ENCODE peak calls at places on chromosomes 1 and 21, in ten cellular contexts. One of them, this sample, is unnamed.

GRCh38 chr1:103365860-103366569 is 159.5 kb upstream of the RNPC3 start:
- DNase-seq in fibroblast of pulmonary artery: no peak
- DNase-seq in omental fat pad: no peak
- DNase-seq in HFFc6: no peak
- DNase-seq in GM23338: no peak
- DNase-seq in brain microvascular endothelial cell: no peak
- DNase-seq in CD4-positive, alpha-beta T cell: no peak
- DNase-seq in body of pancreas: no peak
- DNase-seq in activated CD8-positive, alpha-beta T cell treated with anti-CD3 and anti-CD28 coated beads for 36 hours: no peak
- DNase-seq in colonic mucosa: no peak
- DNase-seq in this sample: no peak

GRCh38 chr1:56194911-56195310 is 384.5 kb downstream of the PLPP3 start:
- DNase-seq in brain microvascular endothelial cell: no peak
- DNase-seq in omental fat pad: no peak
- DNase-seq in GM23338: no peak
- DNase-seq in activated CD8-positive, alpha-beta T cell treated with anti-CD3 and anti-CD28 coated beads for 36 hours: no peak
- DNase-seq in HFFc6: no peak
- DNase-seq in CD4-positive, alpha-beta T cell: no peak
- DNase-seq in fibroblast of pulmonary artery: peak
- DNase-seq in body of pancreas: no peak
- DNase-seq in colonic mucosa: no peak
- DNase-seq in this sample: no peak

GRCh38 chr1:221667504-221667903 is 74.4 kb downstream of the DUSP10 start:
- DNase-seq in CD4-positive, alpha-beta T cell: no peak
- DNase-seq in omental fat pad: no peak
- DNase-seq in GM23338: no peak
- DNase-seq in activated CD8-positive, alpha-beta T cell treated with anti-CD3 and anti-CD28 coated beads for 36 hours: no peak
- DNase-seq in body of pancreas: peak
- DNase-seq in HFFc6: peak
- DNase-seq in fibroblast of pulmonary artery: peak
- DNase-seq in colonic mucosa: no peak
- DNase-seq in brain microvascular endothelial cell: peak
- DNase-seq in this sample: no peak

GRCh38 chr1:115107501-115108260 is 18.4 kb upstream of the TSPAN2 start:
- DNase-seq in HFFc6: no peak
- DNase-seq in activated CD8-positive, alpha-beta T cell treated with anti-CD3 and anti-CD28 coated beads for 36 hours: no peak
- DNase-seq in CD4-positive, alpha-beta T cell: no peak
- DNase-seq in GM23338: no peak
- DNase-seq in fibroblast of pulmonary artery: peak
- DNase-seq in colonic mucosa: no peak
- DNase-seq in omental fat pad: no peak
- DNase-seq in body of pancreas: no peak
- DNase-seq in brain microvascular endothelial cell: no peak
- DNase-seq in this sample: no peak

GRCh38 chr1:113545210-113545609 is 154.9 kb downstream of the MAGI3 start:
- DNase-seq in CD4-positive, alpha-beta T cell: no peak
- DNase-seq in body of pancreas: no peak
- DNase-seq in colonic mucosa: no peak
- DNase-seq in omental fat pad: no peak
- DNase-seq in HFFc6: no peak
- DNase-seq in GM23338: no peak
- DNase-seq in brain microvascular endothelial cell: no peak
- DNase-seq in fibroblast of pulmonary artery: no peak
- DNase-seq in activated CD8-positive, alpha-beta T cell treated with anti-CD3 and anti-CD28 coated beads for 36 hours: no peak
- DNase-seq in this sample: no peak

GRCh38 chr1:67239738-67240137 is 67.9 kb upstream of the IL12RB2 start:
- DNase-seq in HFFc6: no peak
- DNase-seq in fibroblast of pulmonary artery: no peak
- DNase-seq in brain microvascular endothelial cell: no peak
- DNase-seq in GM23338: no peak
- DNase-seq in body of pancreas: no peak
- DNase-seq in colonic mucosa: no peak
- DNase-seq in omental fat pad: no peak
- DNase-seq in activated CD8-positive, alpha-beta T cell treated with anti-CD3 and anti-CD28 coated beads for 36 hours: no peak
- DNase-seq in CD4-positive, alpha-beta T cell: no peak
- DNase-seq in this sample: no peak

GRCh38 chr1:181763736-181764135 is 280.4 kb downstream of the CACNA1E start:
- DNase-seq in omental fat pad: no peak
- DNase-seq in body of pancreas: no peak
- DNase-seq in GM23338: no peak
- DNase-seq in activated CD8-positive, alpha-beta T cell treated with anti-CD3 and anti-CD28 coated beads for 36 hours: no peak
- DNase-seq in colonic mucosa: no peak
- DNase-seq in HFFc6: no peak
- DNase-seq in CD4-positive, alpha-beta T cell: no peak
- DNase-seq in brain microvascular endothelial cell: no peak
- DNase-seq in fibroblast of pulmonary artery: no peak
- DNase-seq in this sample: no peak

GRCh38 chr1:198647055-198647454 is 8.2 kb downstream of the PTPRC start:
- DNase-seq in HFFc6: no peak
- DNase-seq in brain microvascular endothelial cell: no peak
- DNase-seq in activated CD8-positive, alpha-beta T cell treated with anti-CD3 and anti-CD28 coated beads for 36 hours: no peak
- DNase-seq in GM23338: no peak
- DNase-seq in omental fat pad: no peak
- DNase-seq in colonic mucosa: no peak
- DNase-seq in fibroblast of pulmonary artery: no peak
- DNase-seq in CD4-positive, alpha-beta T cell: no peak
- DNase-seq in body of pancreas: no peak
- DNase-seq in this sample: no peak

GRCh38 chr1:167548059-167548932 is 5.3 kb downstream of the CREG1 start:
- DNase-seq in CD4-positive, alpha-beta T cell: no peak
- DNase-seq in omental fat pad: no peak
- DNase-seq in GM23338: no peak
- DNase-seq in activated CD8-positive, alpha-beta T cell treated with anti-CD3 and anti-CD28 coated beads for 36 hours: no peak
- DNase-seq in fibroblast of pulmonary artery: peak
- DNase-seq in HFFc6: peak
- DNase-seq in colonic mucosa: no peak
- DNase-seq in brain microvascular endothelial cell: peak
- DNase-seq in body of pancreas: no peak
- DNase-seq in this sample: no peak

GRCh38 chr1:103582493-103582892 is 11.1 kb downstream of the AMY2B start:
- DNase-seq in CD4-positive, alpha-beta T cell: no peak
- DNase-seq in fibroblast of pulmonary artery: no peak
- DNase-seq in omental fat pad: no peak
- DNase-seq in colonic mucosa: no peak
- DNase-seq in activated CD8-positive, alpha-beta T cell treated with anti-CD3 and anti-CD28 coated beads for 36 hours: no peak
- DNase-seq in brain microvascular endothelial cell: no peak
- DNase-seq in GM23338: no peak
- DNase-seq in HFFc6: no peak
- DNase-seq in body of pancreas: no peak
- DNase-seq in this sample: no peak

GRCh38 chr1:172630060-172630818 is 28.7 kb upstream of the FASLG start:
- DNase-seq in HFFc6: no peak
- DNase-seq in fibroblast of pulmonary artery: peak
- DNase-seq in omental fat pad: no peak
- DNase-seq in CD4-positive, alpha-beta T cell: no peak
- DNase-seq in colonic mucosa: no peak
- DNase-seq in activated CD8-positive, alpha-beta T cell treated with anti-CD3 and anti-CD28 coated beads for 36 hours: no peak
- DNase-seq in GM23338: no peak
- DNase-seq in body of pancreas: no peak
- DNase-seq in brain microvascular endothelial cell: no peak
- DNase-seq in this sample: no peak

GRCh38 chr1:92502247-92502646 is 15.5 kb upstream of the GFI1 start:
- DNase-seq in brain microvascular endothelial cell: peak
- DNase-seq in colonic mucosa: no peak
- DNase-seq in omental fat pad: no peak
- DNase-seq in activated CD8-positive, alpha-beta T cell treated with anti-CD3 and anti-CD28 coated beads for 36 hours: no peak
- DNase-seq in CD4-positive, alpha-beta T cell: no peak
- DNase-seq in body of pancreas: no peak
- DNase-seq in fibroblast of pulmonary artery: peak
- DNase-seq in HFFc6: peak
- DNase-seq in GM23338: no peak
- DNase-seq in this sample: no peak

GRCh38 chr1:78303620-78304019 is 187.2 kb upstream of the PTGFR start:
- DNase-seq in CD4-positive, alpha-beta T cell: no peak
- DNase-seq in HFFc6: peak
- DNase-seq in brain microvascular endothelial cell: peak
- DNase-seq in colonic mucosa: peak
- DNase-seq in body of pancreas: peak
- DNase-seq in activated CD8-positive, alpha-beta T cell treated with anti-CD3 and anti-CD28 coated beads for 36 hours: no peak
- DNase-seq in GM23338: no peak
- DNase-seq in omental fat pad: peak
- DNase-seq in fibroblast of pulmonary artery: peak
- DNase-seq in this sample: no peak

GRCh38 chr1:8873506-8874229 is 4.8 kb downstream of the ENO1 start:
- DNase-seq in omental fat pad: peak
- DNase-seq in GM23338: peak
- DNase-seq in fibroblast of pulmonary artery: peak
- DNase-seq in CD4-positive, alpha-beta T cell: peak
- DNase-seq in HFFc6: peak
- DNase-seq in body of pancreas: peak
- DNase-seq in activated CD8-positive, alpha-beta T cell treated with anti-CD3 and anti-CD28 coated beads for 36 hours: peak
- DNase-seq in brain microvascular endothelial cell: peak
- DNase-seq in colonic mucosa: peak
- DNase-seq in this sample: no peak
- TF ChIP-seq CTCF in omental fat pad: no peak
- TF ChIP-seq CTCF in GM23338: no peak
- TF ChIP-seq CTCF in fibroblast of pulmonary artery: no peak
- TF ChIP-seq CTCF in CD4-positive, alpha-beta T cell: no peak
- TF ChIP-seq CTCF in HFFc6: no peak
- TF ChIP-seq CTCF in body of pancreas: no peak
- TF ChIP-seq CTCF in activated CD8-positive, alpha-beta T cell treated with anti-CD3 and anti-CD28 coated beads for 36 hours: no peak
- TF ChIP-seq CTCF in brain microvascular endothelial cell: no peak
- TF ChIP-seq CTCF in colonic mucosa: no peak
- TF ChIP-seq CTCF in this sample: no peak

DNA sequence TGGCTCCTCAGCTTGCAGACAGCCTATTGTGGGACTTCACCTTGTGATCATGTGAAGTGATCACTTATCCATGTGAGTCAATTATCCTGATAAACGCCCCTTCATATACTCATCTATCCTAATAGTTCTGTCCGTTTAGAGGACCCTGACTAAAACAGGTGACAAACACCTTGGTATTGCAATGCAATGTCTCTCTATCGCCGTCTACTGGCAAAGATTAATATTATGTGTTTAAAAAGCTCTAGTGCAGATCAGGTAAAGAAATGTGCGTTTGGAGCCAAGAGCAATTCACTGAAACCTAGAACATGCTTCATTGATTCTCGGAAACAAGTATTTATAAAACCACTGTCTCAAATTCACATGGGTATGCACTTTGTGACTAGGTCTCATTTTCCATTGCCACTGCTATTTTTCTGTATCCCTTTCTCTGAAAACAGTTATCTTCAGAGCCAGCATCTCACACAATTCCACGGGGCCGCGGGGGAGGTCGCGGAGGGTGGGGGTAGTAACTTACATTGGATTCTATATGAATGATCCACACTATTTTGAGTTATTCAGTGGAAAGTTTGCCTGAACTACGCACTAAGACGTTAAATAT is 554.6 kb upstream of the NCAM2 start:
- DNase-seq in HFFc6: no peak
- DNase-seq in body of pancreas: no peak
- DNase-seq in brain microvascular endothelial cell: no peak
- DNase-seq in activated CD8-positive, alpha-beta T cell treated with anti-CD3 and anti-CD28 coated beads for 36 hours: no peak
- DNase-seq in GM23338: peak
- DNase-seq in CD4-positive, alpha-beta T cell: no peak
- DNase-seq in omental fat pad: no peak
- DNase-seq in colonic mucosa: no peak
- DNase-seq in fibroblast of pulmonary artery: no peak
- DNase-seq in this sample: no peak
- TF ChIP-seq CTCF in HFFc6: peak
- TF ChIP-seq CTCF in body of pancreas: peak
- TF ChIP-seq CTCF in brain microvascular endothelial cell: peak
- TF ChIP-seq CTCF in activated CD8-positive, alpha-beta T cell treated with anti-CD3 and anti-CD28 coated beads for 36 hours: peak
- TF ChIP-seq CTCF in GM23338: peak
- TF ChIP-seq CTCF in CD4-positive, alpha-beta T cell: no peak
- TF ChIP-seq CTCF in omental fat pad: no peak
- TF ChIP-seq CTCF in colonic mucosa: peak
- TF ChIP-seq CTCF in fibroblast of pulmonary artery: peak
- TF ChIP-seq CTCF in this sample: peak

GRCh38 chr1:119546641-119547040 is 39.6 kb downstream of the HSD3B1 start:
- DNase-seq in brain microvascular endothelial cell: no peak
- DNase-seq in body of pancreas: no peak
- DNase-seq in fibroblast of pulmonary artery: no peak
- DNase-seq in HFFc6: no peak
- DNase-seq in omental fat pad: no peak
- DNase-seq in CD4-positive, alpha-beta T cell: no peak
- DNase-seq in GM23338: no peak
- DNase-seq in colonic mucosa: no peak
- DNase-seq in activated CD8-positive, alpha-beta T cell treated with anti-CD3 and anti-CD28 coated beads for 36 hours: no peak
- DNase-seq in this sample: no peak

GRCh38 chr1:119547805-119548204 is 40.8 kb downstream of the HSD3B1 start:
- DNase-seq in CD4-positive, alpha-beta T cell: no peak
- DNase-seq in GM23338: peak
- DNase-seq in brain microvascular endothelial cell: no peak
- DNase-seq in body of pancreas: no peak
- DNase-seq in fibroblast of pulmonary artery: no peak
- DNase-seq in activated CD8-positive, alpha-beta T cell treated with anti-CD3 and anti-CD28 coated beads for 36 hours: no peak
- DNase-seq in colonic mucosa: no peak
- DNase-seq in HFFc6: no peak
- DNase-seq in omental fat pad: no peak
- DNase-seq in this sample: no peak

GRCh38 chr1:119551218-119551617 is 44.2 kb downstream of the HSD3B1 start:
- DNase-seq in brain microvascular endothelial cell: no peak
- DNase-seq in GM23338: no peak
- DNase-seq in fibroblast of pulmonary artery: no peak
- DNase-seq in activated CD8-positive, alpha-beta T cell treated with anti-CD3 and anti-CD28 coated beads for 36 hours: no peak
- DNase-seq in colonic mucosa: no peak
- DNase-seq in omental fat pad: no peak
- DNase-seq in CD4-positive, alpha-beta T cell: no peak
- DNase-seq in body of pancreas: no peak
- DNase-seq in HFFc6: no peak
- DNase-seq in this sample: no peak

GRCh38 chr1:119547306-119547705 is 40.3 kb downstream of the HSD3B1 start:
- DNase-seq in activated CD8-positive, alpha-beta T cell treated with anti-CD3 and anti-CD28 coated beads for 36 hours: no peak
- DNase-seq in omental fat pad: no peak
- DNase-seq in body of pancreas: no peak
- DNase-seq in CD4-positive, alpha-beta T cell: no peak
- DNase-seq in fibroblast of pulmonary artery: no peak
- DNase-seq in GM23338: no peak
- DNase-seq in HFFc6: no peak
- DNase-seq in colonic mucosa: no peak
- DNase-seq in brain microvascular endothelial cell: no peak
- DNase-seq in this sample: no peak

DNA sequence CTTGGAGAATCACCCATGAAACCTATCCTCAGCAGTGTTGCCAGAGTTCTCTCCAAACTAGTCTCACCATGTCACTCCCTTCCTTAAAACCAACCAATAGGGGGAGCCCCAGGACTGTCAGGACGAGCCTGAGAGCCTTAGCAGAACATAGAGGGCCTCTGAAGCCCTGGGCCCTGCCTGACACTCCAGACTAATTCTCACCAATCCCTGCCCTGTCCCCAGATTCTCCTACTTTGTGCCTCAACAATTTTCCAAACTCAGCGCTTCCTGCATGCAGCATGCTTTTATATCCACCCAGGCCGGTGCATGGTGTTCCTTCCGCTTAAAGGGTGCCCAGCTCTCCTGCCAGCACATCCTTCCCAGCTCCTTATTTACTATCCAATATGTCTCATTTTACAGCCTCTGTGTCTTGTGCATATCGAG is 42.7 kb downstream of the HSD3B1 start:
- DNase-seq in HFFc6: peak
- DNase-seq in brain microvascular endothelial cell: peak
- DNase-seq in omental fat pad: no peak
- DNase-seq in fibroblast of pulmonary artery: peak
- DNase-seq in body of pancreas: peak
- DNase-seq in GM23338: peak
- DNase-seq in CD4-positive, alpha-beta T cell: no peak
- DNase-seq in colonic mucosa: peak
- DNase-seq in activated CD8-positive, alpha-beta T cell treated with anti-CD3 and anti-CD28 coated beads for 36 hours: peak
- DNase-seq in this sample: no peak
- TF ChIP-seq CTCF in HFFc6: peak
- TF ChIP-seq CTCF in brain microvascular endothelial cell: peak
- TF ChIP-seq CTCF in omental fat pad: no peak
- TF ChIP-seq CTCF in fibroblast of pulmonary artery: peak
- TF ChIP-seq CTCF in body of pancreas: peak
- TF ChIP-seq CTCF in GM23338: peak
- TF ChIP-seq CTCF in CD4-positive, alpha-beta T cell: no peak
- TF ChIP-seq CTCF in colonic mucosa: peak
- TF ChIP-seq CTCF in activated CD8-positive, alpha-beta T cell treated with anti-CD3 and anti-CD28 coated beads for 36 hours: peak
- TF ChIP-seq CTCF in this sample: peak

GRCh38 chr1:152479792-152480595 is 30.6 kb upstream of the LCE5A start:
- DNase-seq in body of pancreas: peak
- DNase-seq in fibroblast of pulmonary artery: peak
- DNase-seq in HFFc6: peak
- DNase-seq in activated CD8-positive, alpha-beta T cell treated with anti-CD3 and anti-CD28 coated beads for 36 hours: peak
- DNase-seq in omental fat pad: no peak
- DNase-seq in brain microvascular endothelial cell: no peak
- DNase-seq in colonic mucosa: peak
- DNase-seq in CD4-positive, alpha-beta T cell: peak
- DNase-seq in GM23338: peak
- DNase-seq in this sample: no peak
- TF ChIP-seq CTCF in body of pancreas: peak
- TF ChIP-seq CTCF in fibroblast of pulmonary artery: peak
- TF ChIP-seq CTCF in HFFc6: peak
- TF ChIP-seq CTCF in activated CD8-positive, alpha-beta T cell treated with anti-CD3 and anti-CD28 coated beads for 36 hours: peak
- TF ChIP-seq CTCF in omental fat pad: no peak
- TF ChIP-seq CTCF in brain microvascular endothelial cell: peak
- TF ChIP-seq CTCF in colonic mucosa: peak
- TF ChIP-seq CTCF in CD4-positive, alpha-beta T cell: peak
- TF ChIP-seq CTCF in GM23338: peak
- TF ChIP-seq CTCF in this sample: peak